ENCODE peak calls at places on chromosome 20, in five cellular contexts. One of them, this sample, is unnamed.

GRCh38 chr20:54339093-54339492 is 131.2 kb downstream of the PFDN4 start:
- DNase-seq in activated CD8-positive, alpha-beta memory T cell treated with anti-CD3 and anti-CD28 coated beads for 48 hours: no peak
- DNase-seq in RPMI7951: no peak
- DNase-seq in A172: no peak
- DNase-seq in choroid plexus epithelial cell: no peak
- DNase-seq in this sample: no peak

GRCh38 chr20:7152071-7152470 is 384.6 kb downstream of the BMP2 start:
- DNase-seq in activated CD8-positive, alpha-beta memory T cell treated with anti-CD3 and anti-CD28 coated beads for 48 hours: no peak
- DNase-seq in A172: no peak
- DNase-seq in RPMI7951: no peak
- DNase-seq in choroid plexus epithelial cell: peak
- DNase-seq in this sample: no peak

GRCh38 chr20:10864076-10864672 is 190.4 kb upstream of the JAG1 start:
- DNase-seq in RPMI7951: peak
- DNase-seq in choroid plexus epithelial cell: peak
- DNase-seq in activated CD8-positive, alpha-beta memory T cell treated with anti-CD3 and anti-CD28 coated beads for 48 hours: no peak
- DNase-seq in A172: peak
- DNase-seq in this sample: no peak

GRCh38 chr20:20466341-20466879 is 98.5 kb downstream of the INSM1 start:
- DNase-seq in choroid plexus epithelial cell: peak
- DNase-seq in activated CD8-positive, alpha-beta memory T cell treated with anti-CD3 and anti-CD28 coated beads for 48 hours: no peak
- DNase-seq in RPMI7951: peak
- DNase-seq in A172: no peak
- DNase-seq in this sample: no peak

GRCh38 chr20:18767676-18768075 is 45.9 kb upstream of the SCP2D1 start:
- DNase-seq in choroid plexus epithelial cell: no peak
- DNase-seq in A172: no peak
- DNase-seq in activated CD8-positive, alpha-beta memory T cell treated with anti-CD3 and anti-CD28 coated beads for 48 hours: no peak
- DNase-seq in RPMI7951: no peak
- DNase-seq in this sample: no peak

GRCh38 chr20:41436679-41437078 is 70.1 kb upstream of the EMILIN3 start:
- DNase-seq in RPMI7951: peak
- DNase-seq in choroid plexus epithelial cell: peak
- DNase-seq in activated CD8-positive, alpha-beta memory T cell treated with anti-CD3 and anti-CD28 coated beads for 48 hours: no peak
- DNase-seq in A172: peak
- DNase-seq in this sample: no peak

GRCh38 chr20:51457281-51457932 is 85.1 kb downstream of the NFATC2 start:
- DNase-seq in A172: peak
- DNase-seq in RPMI7951: peak
- DNase-seq in choroid plexus epithelial cell: peak
- DNase-seq in activated CD8-positive, alpha-beta memory T cell treated with anti-CD3 and anti-CD28 coated beads for 48 hours: no peak
- DNase-seq in this sample: no peak

GRCh38 chr20:37318046-37318445 is 27.9 kb upstream of the SRC start:
- DNase-seq in RPMI7951: no peak
- DNase-seq in choroid plexus epithelial cell: no peak
- DNase-seq in A172: no peak
- DNase-seq in activated CD8-positive, alpha-beta memory T cell treated with anti-CD3 and anti-CD28 coated beads for 48 hours: no peak
- DNase-seq in this sample: no peak

GRCh38 chr20:20791664-20792568 is 79.5 kb upstream of the RALGAPA2 start:
- DNase-seq in activated CD8-positive, alpha-beta memory T cell treated with anti-CD3 and anti-CD28 coated beads for 48 hours: no peak
- DNase-seq in A172: no peak
- DNase-seq in RPMI7951: no peak
- DNase-seq in choroid plexus epithelial cell: no peak
- DNase-seq in this sample: no peak

GRCh38 chr20:59314872-59315500 is 14.6 kb downstream of the EDN3 start:
- DNase-seq in A172: no peak
- DNase-seq in activated CD8-positive, alpha-beta memory T cell treated with anti-CD3 and anti-CD28 coated beads for 48 hours: no peak
- DNase-seq in choroid plexus epithelial cell: no peak
- DNase-seq in RPMI7951: no peak
- DNase-seq in this sample: no peak

GRCh38 chr20:47154089-47154488 is 202.4 kb downstream of the ZMYND8 start:
- DNase-seq in choroid plexus epithelial cell: no peak
- DNase-seq in A172: no peak
- DNase-seq in RPMI7951: no peak
- DNase-seq in activated CD8-positive, alpha-beta memory T cell treated with anti-CD3 and anti-CD28 coated beads for 48 hours: no peak
- DNase-seq in this sample: no peak

GRCh38 chr20:13649548-13649947 is 10.8 kb upstream of the TASP1 start:
- DNase-seq in choroid plexus epithelial cell: no peak
- DNase-seq in activated CD8-positive, alpha-beta memory T cell treated with anti-CD3 and anti-CD28 coated beads for 48 hours: no peak
- DNase-seq in RPMI7951: peak
- DNase-seq in A172: no peak
- DNase-seq in this sample: no peak

GRCh38 chr20:40702504-40702903 is 13.5 kb upstream of the MAFB start:
- DNase-seq in A172: no peak
- DNase-seq in RPMI7951: peak
- DNase-seq in choroid plexus epithelial cell: no peak
- DNase-seq in activated CD8-positive, alpha-beta memory T cell treated with anti-CD3 and anti-CD28 coated beads for 48 hours: no peak
- DNase-seq in this sample: no peak

GRCh38 chr20:11453430-11453829 is 464.3 kb upstream of the BTBD3 start:
- DNase-seq in RPMI7951: peak
- DNase-seq in choroid plexus epithelial cell: peak
- DNase-seq in A172: peak
- DNase-seq in activated CD8-positive, alpha-beta memory T cell treated with anti-CD3 and anti-CD28 coated beads for 48 hours: no peak
- DNase-seq in this sample: peak

GRCh38 chr20:1331101-1331500 is 2.2 kb upstream of the SDCBP2 start:
- DNase-seq in A172: no peak
- DNase-seq in RPMI7951: no peak
- DNase-seq in choroid plexus epithelial cell: no peak
- DNase-seq in activated CD8-positive, alpha-beta memory T cell treated with anti-CD3 and anti-CD28 coated beads for 48 hours: no peak
- DNase-seq in this sample: no peak

GRCh38 chr20:14568701-14569100 is 231.3 kb upstream of the FLRT3 start:
- DNase-seq in RPMI7951: no peak
- DNase-seq in choroid plexus epithelial cell: no peak
- DNase-seq in activated CD8-positive, alpha-beta memory T cell treated with anti-CD3 and anti-CD28 coated beads for 48 hours: no peak
- DNase-seq in A172: no peak
- DNase-seq in this sample: no peak

GRCh38 chr20:38136421-38137245 is 28.4 kb downstream of the TGM2 start:
- DNase-seq in A172: no peak
- DNase-seq in RPMI7951: no peak
- DNase-seq in choroid plexus epithelial cell: no peak
- DNase-seq in activated CD8-positive, alpha-beta memory T cell treated with anti-CD3 and anti-CD28 coated beads for 48 hours: no peak
- DNase-seq in this sample: no peak

GRCh38 chr20:33554914-33555420 is 65.1 kb downstream of the CBFA2T2 start:
- DNase-seq in A172: peak
- DNase-seq in activated CD8-positive, alpha-beta memory T cell treated with anti-CD3 and anti-CD28 coated beads for 48 hours: no peak
- DNase-seq in choroid plexus epithelial cell: peak
- DNase-seq in RPMI7951: peak
- DNase-seq in this sample: peak

GRCh38 chr20:2692886-2693285 is 306 bp downstream of the EBF4 start:
- DNase-seq in A172: no peak
- DNase-seq in activated CD8-positive, alpha-beta memory T cell treated with anti-CD3 and anti-CD28 coated beads for 48 hours: no peak
- DNase-seq in choroid plexus epithelial cell: no peak
- DNase-seq in RPMI7951: no peak
- DNase-seq in this sample: no peak

GRCh38 chr20:36950432-36951197 is 893 bp downstream of the SAMHD1 start:
- DNase-seq in activated CD8-positive, alpha-beta memory T cell treated with anti-CD3 and anti-CD28 coated beads for 48 hours: no peak
- DNase-seq in choroid plexus epithelial cell: peak
- DNase-seq in RPMI7951: peak
- DNase-seq in A172: peak
- DNase-seq in this sample: no peak

GRCh38 chr20:20435453-20435852 is 67.5 kb downstream of the INSM1 start:
- DNase-seq in activated CD8-positive, alpha-beta memory T cell treated with anti-CD3 and anti-CD28 coated beads for 48 hours: no peak
- DNase-seq in choroid plexus epithelial cell: no peak
- DNase-seq in A172: no peak
- DNase-seq in RPMI7951: peak
- DNase-seq in this sample: no peak

GRCh38 chr20:32749914-32750637 is 6.8 kb upstream of the COMMD7 start:
- DNase-seq in choroid plexus epithelial cell: no peak
- DNase-seq in RPMI7951: no peak
- DNase-seq in activated CD8-positive, alpha-beta memory T cell treated with anti-CD3 and anti-CD28 coated beads for 48 hours: no peak
- DNase-seq in A172: no peak
- DNase-seq in this sample: no peak

GRCh38 chr20:4449977-4450715 is 271.6 kb upstream of the PRND start:
- DNase-seq in A172: peak
- DNase-seq in choroid plexus epithelial cell: peak
- DNase-seq in RPMI7951: peak
- DNase-seq in activated CD8-positive, alpha-beta memory T cell treated with anti-CD3 and anti-CD28 coated beads for 48 hours: no peak
- DNase-seq in this sample: no peak

GRCh38 chr20:16530201-16530681 is 43.0 kb downstream of the KIF16B start:
- DNase-seq in RPMI7951: peak
- DNase-seq in A172: peak
- DNase-seq in activated CD8-positive, alpha-beta memory T cell treated with anti-CD3 and anti-CD28 coated beads for 48 hours: no peak
- DNase-seq in choroid plexus epithelial cell: peak
- DNase-seq in this sample: no peak

GRCh38 chr20:44204156-44204831 is 6.3 kb downstream of the OSER1 start:
- DNase-seq in A172: peak
- DNase-seq in activated CD8-positive, alpha-beta memory T cell treated with anti-CD3 and anti-CD28 coated beads for 48 hours: no peak
- DNase-seq in choroid plexus epithelial cell: peak
- DNase-seq in RPMI7951: peak
- DNase-seq in this sample: peak

GRCh38 chr20:56443654-56444540 is 24.5 kb upstream of the RTF2 start:
- DNase-seq in A172: no peak
- DNase-seq in RPMI7951: peak
- DNase-seq in activated CD8-positive, alpha-beta memory T cell treated with anti-CD3 and anti-CD28 coated beads for 48 hours: no peak
- DNase-seq in choroid plexus epithelial cell: no peak
- DNase-seq in this sample: no peak

GRCh38 chr20:64080013-64080812 is at the start of gene OPRL1:
- DNase-seq in A172: no peak
- DNase-seq in choroid plexus epithelial cell: no peak
- DNase-seq in activated CD8-positive, alpha-beta memory T cell treated with anti-CD3 and anti-CD28 coated beads for 48 hours: no peak
- DNase-seq in RPMI7951: no peak
- DNase-seq in this sample: no peak

GRCh38 chr20:46090095-46090388 is 280 bp upstream of the NCOA5 start:
- DNase-seq in A172: no peak
- DNase-seq in activated CD8-positive, alpha-beta memory T cell treated with anti-CD3 and anti-CD28 coated beads for 48 hours: no peak
- DNase-seq in choroid plexus epithelial cell: no peak
- DNase-seq in RPMI7951: no peak
- DNase-seq in this sample: no peak

GRCh38 chr20:13995086-13995665 is at the start of gene MACROD2:
- DNase-seq in choroid plexus epithelial cell: peak
- DNase-seq in RPMI7951: peak
- DNase-seq in activated CD8-positive, alpha-beta memory T cell treated with anti-CD3 and anti-CD28 coated beads for 48 hours: peak
- DNase-seq in A172: peak
- DNase-seq in this sample: peak

GRCh38 chr20:8671366-8671943 is 397.4 kb upstream of the PLCB4 start:
- DNase-seq in choroid plexus epithelial cell: no peak
- DNase-seq in activated CD8-positive, alpha-beta memory T cell treated with anti-CD3 and anti-CD28 coated beads for 48 hours: no peak
- DNase-seq in RPMI7951: no peak
- DNase-seq in A172: no peak
- DNase-seq in this sample: no peak

GRCh38 chr20:48769111-48769879 is 58.5 kb downstream of the PREX1 start:
- DNase-seq in A172: peak
- DNase-seq in choroid plexus epithelial cell: no peak
- DNase-seq in RPMI7951: no peak
- DNase-seq in activated CD8-positive, alpha-beta memory T cell treated with anti-CD3 and anti-CD28 coated beads for 48 hours: peak
- DNase-seq in this sample: no peak

GRCh38 chr20:50320910-50321796 is 130.5 kb downstream of the CEBPB start:
- DNase-seq in choroid plexus epithelial cell: peak
- DNase-seq in A172: peak
- DNase-seq in activated CD8-positive, alpha-beta memory T cell treated with anti-CD3 and anti-CD28 coated beads for 48 hours: no peak
- DNase-seq in RPMI7951: peak
- DNase-seq in this sample: peak

GRCh38 chr20:57507477-57507876 is 17.5 kb downstream of the CTCFL start:
- DNase-seq in RPMI7951: peak
- DNase-seq in activated CD8-positive, alpha-beta memory T cell treated with anti-CD3 and anti-CD28 coated beads for 48 hours: no peak
- DNase-seq in choroid plexus epithelial cell: peak
- DNase-seq in A172: peak
- DNase-seq in this sample: no peak

GRCh38 chr20:52493177-52493711 is 301.7 kb upstream of the ZFP64 start:
- DNase-seq in A172: peak
- DNase-seq in activated CD8-positive, alpha-beta memory T cell treated with anti-CD3 and anti-CD28 coated beads for 48 hours: no peak
- DNase-seq in RPMI7951: peak
- DNase-seq in choroid plexus epithelial cell: peak
- DNase-seq in this sample: no peak

GRCh38 chr20:34368547-34368946 is 5.5 kb downstream of the ITCH start:
- DNase-seq in choroid plexus epithelial cell: peak
- DNase-seq in A172: no peak
- DNase-seq in activated CD8-positive, alpha-beta memory T cell treated with anti-CD3 and anti-CD28 coated beads for 48 hours: no peak
- DNase-seq in RPMI7951: no peak
- DNase-seq in this sample: no peak

GRCh38 chr20:38466171-38466570 is 6.5 kb upstream of the RALGAPB start:
- DNase-seq in activated CD8-positive, alpha-beta memory T cell treated with anti-CD3 and anti-CD28 coated beads for 48 hours: no peak
- DNase-seq in RPMI7951: no peak
- DNase-seq in A172: no peak
- DNase-seq in choroid plexus epithelial cell: no peak
- DNase-seq in this sample: no peak

GRCh38 chr20:35511814-35512420 is 17.5 kb downstream of the C20orf173 start:
- DNase-seq in activated CD8-positive, alpha-beta memory T cell treated with anti-CD3 and anti-CD28 coated beads for 48 hours: no peak
- DNase-seq in choroid plexus epithelial cell: peak
- DNase-seq in RPMI7951: peak
- DNase-seq in A172: peak
- DNase-seq in this sample: peak

This sample was measured in COLO829.